ENCODE peak calls at places on chromosome 1, in six cellular contexts. X is body of pancreas, F is vagina, Z is stomach, U is Peyer's patch, K is breast epithelium. N is an unnamed sample. For H3K4me1, the result is how much of the 10 kb centered on the place peaks cover.

GRCh38 chr1:242008788-242009500 is 10.0 kb upstream of the MAP1LC3C start:
- DNase-seq in X (no peak), F (no peak), Z (no peak), U (no peak), K (no peak), N (no peak)

GRCh38 chr1:153649867-153650235 is 8.7 kb upstream of the SNAPIN start:
- DNase-seq in X (peak), F (no peak), Z (peak), U (no peak), K (peak), N (peak)

GRCh38 chr1:225882699-225883615 is 777 bp upstream of the TMEM63A start:
- DNase-seq in X (peak), F (no peak), Z (peak), U (peak), K (peak), N (peak)

GRCh38 chr1:61742620-61743431 is 546 bp downstream of the PATJ start:
- DNase-seq in X (peak), F (no peak), Z (peak), U (peak), K (peak), N (peak)

GRCh38 chr1:55259906-55260608 is 44.9 kb upstream of the USP24 start:
- DNase-seq in X (no peak), F (no peak), Z (no peak), U (peak), K (no peak), N (no peak)

GRCh38 chr1:172380441-172381244 is 39.8 kb upstream of the C1orf105 start:
- DNase-seq in X (no peak), F (no peak), Z (no peak), U (peak), K (no peak), N (no peak)

GRCh38 chr1:42432714-42433113 is 23.1 kb downstream of the ZMYND12 start:
- DNase-seq in X (no peak), F (no peak), Z (no peak), U (no peak), K (no peak), N (no peak)

GRCh38 chr1:86084998-86085397 is 71.6 kb downstream of the COL24A1 start:
- DNase-seq in X (no peak), F (no peak), Z (no peak), U (no peak), K (no peak), N (no peak)

GRCh38 chr1:109357673-109358072 is 40.0 kb downstream of the SORT1 start:
- DNase-seq in X (no peak), F (no peak), Z (no peak), U (no peak), K (no peak), N (no peak)

GRCh38 chr1:910881-911721 is 12.6 kb upstream of the SAMD11 start:
- DNase-seq in X (peak), F (no peak), Z (peak), U (peak), K (no peak), N (peak)

GRCh38 chr1:151827853-151828252 is 3.7 kb downstream of the RORC start:
- DNase-seq in X (no peak), F (no peak), Z (no peak), U (no peak), K (no peak), N (no peak)

GRCh38 chr1:184112176-184112948 is 60.8 kb downstream of the TSEN15 start:
- DNase-seq in X (no peak), F (no peak), Z (no peak), U (no peak), K (no peak), N (no peak)

GRCh38 chr1:213985181-213986019 is 2.4 kb upstream of the PROX1 start:
- DNase-seq in X (no peak), F (no peak), Z (no peak), U (no peak), K (no peak), N (no peak)

GRCh38 chr1:221961532-221962292 is 219.8 kb upstream of the DUSP10 start:
- DNase-seq in X (no peak), F (no peak), Z (no peak), U (no peak), K (no peak), N (peak)

GRCh38 chr1:155938220-155938627 is 3.2 kb upstream of the RXFP4 start:
- DNase-seq in X (no peak), F (no peak), Z (no peak), U (peak), K (no peak), N (peak)

GRCh38 chr1:58792851-58793250 is 9.0 kb upstream of the JUN start:
- DNase-seq in X (no peak), F (no peak), Z (no peak), U (no peak), K (no peak), N (no peak)

GRCh38 chr1:194843077-194843476 is 1656.7 kb upstream of the B3GALT2 start:
- DNase-seq in X (no peak), F (no peak), Z (no peak), U (no peak), K (no peak), N (no peak)

GRCh38 chr1:235018720-235019444 is 109.8 kb downstream of the TOMM20 start:
- DNase-seq in X (no peak), F (no peak), Z (peak), U (peak), K (no peak), N (no peak)

GRCh38 chr1:12580054-12580887 is 37.7 kb downstream of the DHRS3 start:
- DNase-seq in X (no peak), F (no peak), Z (no peak), U (no peak), K (peak), N (no peak)

GRCh38 chr1:150161747-150162581 is 12.2 kb downstream of the PLEKHO1 start:
- DNase-seq in X (no peak), F (no peak), Z (no peak), U (no peak), K (no peak), N (no peak)

GRCh38 chr1:32013386-32014198 is at the start of gene KHDRBS1:
- DNase-seq in X (peak), F (peak), Z (peak), U (peak), K (peak), N (peak)
- TF ChIP-seq POLR2A in X (peak), F (no peak), Z (peak), U (peak), K (peak), N (peak)

GRCh38 chr1:168488153-168488552 is 55.6 kb downstream of the XCL2 start:
- DNase-seq in X (peak), F (no peak), Z (peak), U (no peak), K (peak), N (peak)
- H3K4me1 ChIP-seq in X (under half), F (under half), Z (under half), U (under half), K (under half), N (under half)

GRCh38 chr1:93629101-93630059 is 52.3 kb downstream of the BCAR3 start:
- DNase-seq in X (peak), F (no peak), Z (no peak), U (peak), K (peak), N (peak)
- TF ChIP-seq POLR2A in X (no peak), F (no peak), Z (no peak), U (no peak), K (no peak), N (no peak)

DNA sequence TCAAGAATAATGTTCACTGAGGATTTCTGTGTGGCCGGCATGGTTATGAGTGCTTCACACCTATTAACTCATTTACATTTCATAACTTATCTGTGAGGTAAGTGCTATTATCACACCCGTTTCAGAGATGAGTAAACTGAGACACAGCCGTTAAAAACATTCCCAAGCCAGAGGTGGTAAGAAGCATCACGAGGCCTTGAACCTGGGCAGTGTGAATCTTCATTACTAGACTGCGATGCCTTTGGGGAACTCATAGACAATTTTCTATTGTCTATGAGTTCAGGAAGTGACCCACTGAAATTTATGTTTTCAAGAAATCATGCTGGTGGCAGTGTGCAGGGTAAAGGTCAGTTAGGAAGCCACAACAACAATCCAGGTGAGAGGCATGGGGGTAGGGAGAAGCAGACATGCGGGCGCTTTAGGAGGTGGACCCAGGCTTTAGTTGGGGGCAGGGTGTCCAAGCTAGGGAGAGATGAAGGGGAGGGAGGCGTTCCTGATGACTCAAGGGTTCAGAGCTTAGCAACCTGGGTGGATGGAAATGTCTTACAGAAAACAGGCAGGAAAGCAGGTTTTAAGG is 14.5 kb downstream of the GNG12 start:
- DNase-seq in X (no peak), F (no peak), Z (no peak), U (peak), K (no peak), N (no peak)
- H3K4me1 ChIP-seq in X (under half), F (half or more), Z (under half), U (under half), K (under half), N (under half)

GRCh38 chr1:92483442-92484170 is 3.1 kb downstream of the GFI1 start:
- DNase-seq in X (peak), F (no peak), Z (no peak), U (peak), K (no peak), N (peak)
- TF ChIP-seq POLR2A in X (peak), F (no peak), Z (no peak), U (no peak), K (no peak), N (no peak)

GRCh38 chr1:204584699-204585372 is 68.6 kb downstream of the MDM4 start:
- DNase-seq in X (no peak), F (no peak), Z (no peak), U (peak), K (no peak), N (no peak)
- H3K4me1 ChIP-seq in X (under half), F (under half), Z (under half), U (under half), K (under half), N (under half)

GRCh38 chr1:182890927-182891610 is 51.9 kb downstream of the DHX9 start:
- DNase-seq in X (no peak), F (no peak), Z (peak), U (no peak), K (no peak), N (peak)

GRCh38 chr1:182888736-182889531 is 49.8 kb downstream of the DHX9 start:
- DNase-seq in X (no peak), F (no peak), Z (no peak), U (no peak), K (no peak), N (no peak)

GRCh38 chr1:182885591-182885990 is 46.4 kb downstream of the DHX9 start:
- DNase-seq in X (no peak), F (no peak), Z (no peak), U (no peak), K (no peak), N (no peak)

GRCh38 chr1:182886985-182887384 is 47.8 kb downstream of the DHX9 start:
- DNase-seq in X (no peak), F (no peak), Z (no peak), U (no peak), K (no peak), N (no peak)

GRCh38 chr1:182889997-182890396 is 50.9 kb downstream of the DHX9 start:
- DNase-seq in X (no peak), F (no peak), Z (no peak), U (no peak), K (no peak), N (no peak)
- TF ChIP-seq POLR2A in X (no peak), F (no peak), Z (no peak), U (no peak), K (no peak), N (no peak)

DNA sequence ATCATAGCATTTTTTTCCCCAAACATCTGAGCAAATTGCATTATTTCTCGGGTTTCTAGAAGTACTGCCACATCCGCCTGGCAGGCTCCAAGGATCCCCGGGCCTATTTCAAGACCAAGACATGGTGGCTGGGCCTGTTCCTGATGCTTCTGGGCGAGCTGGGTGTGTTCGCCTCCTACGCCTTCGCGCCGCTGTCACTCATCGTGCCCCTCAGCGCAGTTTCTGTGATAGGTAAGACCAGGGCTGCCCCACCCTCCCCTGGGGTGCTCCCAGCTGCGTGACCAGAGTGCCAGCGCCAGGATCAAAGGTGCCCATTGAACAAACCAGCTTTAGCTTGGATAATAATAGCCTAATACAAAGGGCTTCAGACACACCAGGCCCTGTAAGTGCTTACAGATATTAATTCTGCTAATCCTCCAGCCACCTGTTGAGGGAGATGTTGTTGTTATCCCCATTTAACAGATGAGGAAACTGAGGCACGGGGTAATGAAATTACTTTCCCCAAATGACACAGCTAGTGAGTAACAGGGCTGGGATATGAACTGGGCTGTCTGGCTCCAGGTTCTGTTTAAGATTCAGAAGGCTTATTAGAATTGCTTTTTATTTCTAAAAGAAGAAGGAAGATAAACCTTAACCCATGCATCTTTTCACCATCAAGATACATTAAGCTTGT is 26.5 kb downstream of the NIPAL3 start:
- DNase-seq in X (no peak), F (no peak), Z (no peak), U (no peak), K (no peak), N (no peak)
- H3K4me1 ChIP-seq in X (under half), F (under half), Z (under half), U (under half), K (under half), N (under half)

GRCh38 chr1:65429078-65429477 is 8.6 kb downstream of the LEPR start:
- DNase-seq in X (no peak), F (no peak), Z (no peak), U (no peak), K (no peak), N (no peak)

GRCh38 chr1:65429806-65430205 is 9.3 kb downstream of the LEPR start:
- DNase-seq in X (no peak), F (no peak), Z (no peak), U (no peak), K (peak), N (peak)

GRCh38 chr1:65423884-65424655 is 3.6 kb downstream of the LEPR start:
- DNase-seq in X (no peak), F (no peak), Z (no peak), U (no peak), K (no peak), N (no peak)

GRCh38 chr1:65422241-65423203 is 2.1 kb downstream of the LEPR start:
- DNase-seq in X (no peak), F (no peak), Z (no peak), U (no peak), K (no peak), N (no peak)

GRCh38 chr1:65425697-65426096 is 5.2 kb downstream of the LEPR start:
- DNase-seq in X (no peak), F (no peak), Z (no peak), U (no peak), K (no peak), N (no peak)
- TF ChIP-seq POLR2A in X (no peak), F (no peak), Z (no peak), U (no peak), K (no peak), N (no peak)

DNA sequence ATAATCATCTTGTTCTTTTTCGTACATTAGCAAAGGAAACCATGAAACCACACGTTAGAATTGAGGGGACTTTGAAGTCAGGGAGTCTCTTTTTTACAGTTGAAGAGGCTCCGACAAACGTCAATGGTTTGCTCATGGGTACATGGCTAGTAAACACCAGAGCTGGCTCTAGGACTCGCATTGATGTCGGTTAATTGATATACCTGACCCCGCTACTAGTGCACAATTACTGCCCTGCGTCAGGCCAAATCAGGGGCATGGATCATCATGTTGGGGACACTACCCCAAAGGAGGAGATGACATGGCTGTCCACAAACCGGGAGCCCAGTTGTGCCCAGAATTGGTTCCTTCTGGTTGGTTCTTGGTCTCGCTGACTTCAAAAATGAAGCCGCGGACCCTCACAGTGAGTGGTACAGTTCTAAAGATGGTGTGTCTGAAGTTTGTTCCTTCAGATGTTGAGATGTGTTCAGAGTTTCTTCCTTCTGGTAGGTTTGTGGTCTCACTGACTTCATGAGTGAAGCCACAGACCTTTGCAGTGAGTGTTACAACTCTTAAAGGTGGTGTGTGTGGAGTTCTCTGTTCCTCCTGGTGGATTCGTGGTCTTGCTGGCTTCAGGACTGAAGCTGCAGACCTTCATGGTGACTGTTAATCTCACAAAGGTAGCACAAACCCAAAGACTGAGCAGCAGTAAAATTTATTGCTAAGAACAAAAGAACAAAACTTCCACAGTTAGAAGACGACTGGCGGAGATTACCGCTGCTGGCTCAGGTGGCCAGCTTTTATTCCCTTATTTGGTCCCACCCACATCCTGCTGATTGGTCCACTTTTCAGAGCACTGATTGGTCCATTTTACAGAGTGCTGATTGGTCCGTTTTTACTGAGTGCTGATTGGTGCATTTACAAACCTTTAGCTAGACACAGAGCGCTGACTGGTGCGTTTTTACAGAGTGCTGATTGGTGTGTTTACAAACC is 126.9 kb upstream of the ERRFI1 start:
- DNase-seq in X (no peak), F (no peak), Z (no peak), U (peak), K (no peak), N (no peak)
- H3K4me1 ChIP-seq in X (under half), F (under half), Z (under half), U (under half), K (under half), N (under half)

N was measured in thyroid gland.